ENCODE peak calls at places on chromosomes 2 and 18, in seven cellular contexts. One of them, this sample, is unnamed.

GRCh38 chr18:62460851-62461300 is 61.9 kb upstream of the ZCCHC2 start:
- DNase-seq in GM19239: no peak
- DNase-seq in left ventricle myocardium inferior: no peak
- DNase-seq in T-helper 1 cell: no peak
- DNase-seq in fibroblast of pulmonary artery: peak
- DNase-seq in effector memory CD8-positive, alpha-beta T cell: no peak
- DNase-seq in naive B cell: no peak
- DNase-seq in this sample: no peak

GRCh38 chr2:56167616-56168015 is 16.2 kb upstream of the CCDC85A start:
- DNase-seq in GM19239: no peak
- DNase-seq in left ventricle myocardium inferior: no peak
- DNase-seq in T-helper 1 cell: no peak
- DNase-seq in fibroblast of pulmonary artery: peak
- DNase-seq in effector memory CD8-positive, alpha-beta T cell: no peak
- DNase-seq in naive B cell: no peak
- DNase-seq in this sample: no peak

GRCh38 chr2:234705108-234705507 is 208.2 kb upstream of the ARL4C start:
- DNase-seq in GM19239: no peak
- DNase-seq in left ventricle myocardium inferior: no peak
- DNase-seq in T-helper 1 cell: no peak
- DNase-seq in fibroblast of pulmonary artery: no peak
- DNase-seq in effector memory CD8-positive, alpha-beta T cell: no peak
- DNase-seq in naive B cell: no peak
- DNase-seq in this sample: no peak

GRCh38 chr2:105868060-105868459 is 123.3 kb downstream of the NCK2 start:
- DNase-seq in GM19239: no peak
- DNase-seq in left ventricle myocardium inferior: no peak
- DNase-seq in T-helper 1 cell: no peak
- DNase-seq in fibroblast of pulmonary artery: no peak
- DNase-seq in effector memory CD8-positive, alpha-beta T cell: no peak
- DNase-seq in naive B cell: peak
- DNase-seq in this sample: no peak

GRCh38 chr2:105291981-105292380 is 37.6 kb downstream of the TGFBRAP1 start:
- DNase-seq in GM19239: no peak
- DNase-seq in left ventricle myocardium inferior: no peak
- DNase-seq in T-helper 1 cell: no peak
- DNase-seq in fibroblast of pulmonary artery: no peak
- DNase-seq in effector memory CD8-positive, alpha-beta T cell: no peak
- DNase-seq in naive B cell: no peak
- DNase-seq in this sample: no peak

GRCh38 chr18:59041819-59042476 is 97.7 kb upstream of the SEC11C start:
- DNase-seq in GM19239: no peak
- DNase-seq in left ventricle myocardium inferior: no peak
- DNase-seq in T-helper 1 cell: no peak
- DNase-seq in fibroblast of pulmonary artery: no peak
- DNase-seq in effector memory CD8-positive, alpha-beta T cell: no peak
- DNase-seq in naive B cell: no peak
- DNase-seq in this sample: no peak

GRCh38 chr2:168798076-168798887 is 4.2 kb upstream of the NOSTRIN start:
- DNase-seq in GM19239: no peak
- DNase-seq in left ventricle myocardium inferior: peak
- DNase-seq in T-helper 1 cell: no peak
- DNase-seq in fibroblast of pulmonary artery: no peak
- DNase-seq in effector memory CD8-positive, alpha-beta T cell: no peak
- DNase-seq in naive B cell: no peak
- DNase-seq in this sample: no peak

GRCh38 chr2:135050684-135051083 is 1.4 kb upstream of the RAB3GAP1 start:
- DNase-seq in GM19239: no peak
- DNase-seq in left ventricle myocardium inferior: no peak
- DNase-seq in T-helper 1 cell: no peak
- DNase-seq in fibroblast of pulmonary artery: no peak
- DNase-seq in effector memory CD8-positive, alpha-beta T cell: no peak
- DNase-seq in naive B cell: no peak
- DNase-seq in this sample: no peak

GRCh38 chr2:84768840-84769239 is 112.0 kb downstream of the TRABD2A start:
- DNase-seq in GM19239: no peak
- DNase-seq in left ventricle myocardium inferior: no peak
- DNase-seq in T-helper 1 cell: no peak
- DNase-seq in fibroblast of pulmonary artery: no peak
- DNase-seq in effector memory CD8-positive, alpha-beta T cell: no peak
- DNase-seq in naive B cell: no peak
- DNase-seq in this sample: no peak

GRCh38 chr2:146124741-146125140 is 1604.8 kb upstream of the ZEB2 start:
- DNase-seq in GM19239: no peak
- DNase-seq in left ventricle myocardium inferior: no peak
- DNase-seq in T-helper 1 cell: no peak
- DNase-seq in fibroblast of pulmonary artery: peak
- DNase-seq in effector memory CD8-positive, alpha-beta T cell: no peak
- DNase-seq in naive B cell: no peak
- DNase-seq in this sample: no peak

GRCh38 chr2:37664190-37664751 is 7.2 kb downstream of the CDC42EP3 start:
- DNase-seq in GM19239: no peak
- DNase-seq in left ventricle myocardium inferior: no peak
- DNase-seq in T-helper 1 cell: no peak
- DNase-seq in fibroblast of pulmonary artery: no peak
- DNase-seq in effector memory CD8-positive, alpha-beta T cell: no peak
- DNase-seq in naive B cell: no peak
- DNase-seq in this sample: no peak

GRCh38 chr2:201152999-201153398 is 29.9 kb upstream of the CASP10 start:
- DNase-seq in GM19239: no peak
- DNase-seq in left ventricle myocardium inferior: no peak
- DNase-seq in T-helper 1 cell: no peak
- DNase-seq in fibroblast of pulmonary artery: no peak
- DNase-seq in effector memory CD8-positive, alpha-beta T cell: no peak
- DNase-seq in naive B cell: no peak
- DNase-seq in this sample: no peak

GRCh38 chr2:61044596-61044995 is 21.1 kb upstream of the SANBR start:
- DNase-seq in GM19239: no peak
- DNase-seq in left ventricle myocardium inferior: no peak
- DNase-seq in T-helper 1 cell: no peak
- DNase-seq in fibroblast of pulmonary artery: peak
- DNase-seq in effector memory CD8-positive, alpha-beta T cell: no peak
- DNase-seq in naive B cell: no peak
- DNase-seq in this sample: no peak

GRCh38 chr2:191863988-191864387 is 17.1 kb upstream of the CAVIN2 start:
- DNase-seq in GM19239: no peak
- DNase-seq in left ventricle myocardium inferior: no peak
- DNase-seq in T-helper 1 cell: no peak
- DNase-seq in fibroblast of pulmonary artery: peak
- DNase-seq in effector memory CD8-positive, alpha-beta T cell: no peak
- DNase-seq in naive B cell: no peak
- DNase-seq in this sample: no peak

GRCh38 chr2:212912445-212913103 is 238.8 kb downstream of the IKZF2 start:
- DNase-seq in GM19239: no peak
- DNase-seq in left ventricle myocardium inferior: no peak
- DNase-seq in T-helper 1 cell: no peak
- DNase-seq in fibroblast of pulmonary artery: peak
- DNase-seq in effector memory CD8-positive, alpha-beta T cell: no peak
- DNase-seq in naive B cell: no peak
- DNase-seq in this sample: no peak

GRCh38 chr2:173631123-173631450 is 276.4 kb downstream of the CDCA7 start:
- DNase-seq in GM19239: no peak
- DNase-seq in left ventricle myocardium inferior: peak
- DNase-seq in T-helper 1 cell: no peak
- DNase-seq in fibroblast of pulmonary artery: peak
- DNase-seq in effector memory CD8-positive, alpha-beta T cell: no peak
- DNase-seq in naive B cell: no peak
- DNase-seq in this sample: no peak

GRCh38 chr2:80246449-80247025 is 58.0 kb downstream of the LRRTM1 start:
- DNase-seq in GM19239: no peak
- DNase-seq in left ventricle myocardium inferior: no peak
- DNase-seq in T-helper 1 cell: no peak
- DNase-seq in fibroblast of pulmonary artery: no peak
- DNase-seq in effector memory CD8-positive, alpha-beta T cell: no peak
- DNase-seq in naive B cell: no peak
- DNase-seq in this sample: no peak

GRCh38 chr2:232761301-232761907 is 15.0 kb downstream of the KCNJ13 start:
- DNase-seq in GM19239: no peak
- DNase-seq in left ventricle myocardium inferior: no peak
- DNase-seq in T-helper 1 cell: peak
- DNase-seq in fibroblast of pulmonary artery: peak
- DNase-seq in effector memory CD8-positive, alpha-beta T cell: peak
- DNase-seq in naive B cell: peak
- DNase-seq in this sample: peak

GRCh38 chr2:106801256-106801655 is 84.7 kb downstream of the ST6GAL2 start:
- DNase-seq in GM19239: no peak
- DNase-seq in left ventricle myocardium inferior: no peak
- DNase-seq in T-helper 1 cell: no peak
- DNase-seq in fibroblast of pulmonary artery: no peak
- DNase-seq in effector memory CD8-positive, alpha-beta T cell: no peak
- DNase-seq in naive B cell: no peak
- DNase-seq in this sample: no peak

GRCh38 chr2:33342171-33342570 is 134.3 kb upstream of the RASGRP3 start:
- DNase-seq in GM19239: no peak
- DNase-seq in left ventricle myocardium inferior: no peak
- DNase-seq in T-helper 1 cell: no peak
- DNase-seq in fibroblast of pulmonary artery: peak
- DNase-seq in effector memory CD8-positive, alpha-beta T cell: no peak
- DNase-seq in naive B cell: no peak
- DNase-seq in this sample: no peak

GRCh38 chr18:1710114-1710513 is 805.4 kb downstream of the ADCYAP1 start:
- DNase-seq in GM19239: no peak
- DNase-seq in left ventricle myocardium inferior: no peak
- DNase-seq in T-helper 1 cell: no peak
- DNase-seq in fibroblast of pulmonary artery: no peak
- DNase-seq in effector memory CD8-positive, alpha-beta T cell: no peak
- DNase-seq in naive B cell: no peak
- DNase-seq in this sample: no peak

GRCh38 chr18:11412790-11413189 is 196.6 kb upstream of the SLC35G4 start:
- DNase-seq in GM19239: no peak
- DNase-seq in left ventricle myocardium inferior: no peak
- DNase-seq in T-helper 1 cell: no peak
- DNase-seq in fibroblast of pulmonary artery: no peak
- DNase-seq in effector memory CD8-positive, alpha-beta T cell: no peak
- DNase-seq in naive B cell: no peak
- DNase-seq in this sample: no peak

GRCh38 chr18:69085933-69086332 is 288.1 kb downstream of the CCDC102B start:
- DNase-seq in GM19239: no peak
- DNase-seq in left ventricle myocardium inferior: no peak
- DNase-seq in T-helper 1 cell: no peak
- DNase-seq in fibroblast of pulmonary artery: no peak
- DNase-seq in effector memory CD8-positive, alpha-beta T cell: no peak
- DNase-seq in naive B cell: no peak
- DNase-seq in this sample: no peak

GRCh38 chr18:68034293-68034692 is 517.8 kb upstream of the DSEL start:
- DNase-seq in GM19239: no peak
- DNase-seq in left ventricle myocardium inferior: no peak
- DNase-seq in T-helper 1 cell: no peak
- DNase-seq in fibroblast of pulmonary artery: no peak
- DNase-seq in effector memory CD8-positive, alpha-beta T cell: no peak
- DNase-seq in naive B cell: no peak
- DNase-seq in this sample: no peak

GRCh38 chr2:200695178-200695930 is 109.5 kb downstream of the AOX1 start:
- DNase-seq in GM19239: no peak
- DNase-seq in left ventricle myocardium inferior: peak
- DNase-seq in T-helper 1 cell: no peak
- DNase-seq in fibroblast of pulmonary artery: no peak
- DNase-seq in effector memory CD8-positive, alpha-beta T cell: no peak
- DNase-seq in naive B cell: peak
- DNase-seq in this sample: no peak

This sample was measured in activated T-helper 2 cell treated with anti-CD3 and anti-CD28 coated beads, Interferon-gamma antibody, Interleukin-2, Interleukin-4, amounts not matched to agents 10 μg/mL and 5 μg/mL and 100 μg/mL, durations not matched to agents 14 hours and 24 hours and 36 hours.